ENCODE peak calls at places on chromosomes 6 and 20, in four cellular contexts. A is uterus, C is Peyer's patch, K is ovary. E is an unnamed sample. For H3K4me1, the result is how much of the 10 kb centered on the place peaks cover.

GRCh38 chr6:16392010-16392409 is 153.6 kb downstream of the GMPR start:
- DNase-seq in A (no peak), C (no peak), K (no peak), E (no peak)

GRCh38 chr20:58712823-58713731 is 20.5 kb downstream of the NPEPL1 start:
- DNase-seq in A (peak), C (peak), K (peak), E (no peak)

GRCh38 chr20:21294755-21295154 is 8.4 kb upstream of the XRN2 start:
- DNase-seq in A (no peak), C (no peak), K (no peak), E (no peak)

GRCh38 chr6:37099442-37099841 is 70.5 kb upstream of the PIM1 start:
- DNase-seq in A (no peak), C (no peak), K (no peak), E (no peak)

GRCh38 chr6:11878735-11879134 is 100.1 kb upstream of the ADTRP start:
- DNase-seq in A (no peak), C (no peak), K (no peak), E (no peak)

GRCh38 chr6:84426002-84426705 is 198.7 kb upstream of the CEP162 start:
- DNase-seq in A (no peak), C (no peak), K (no peak), E (no peak)

GRCh38 chr6:31352497-31353368 is 4.2 kb downstream of the HLA-B start:
- DNase-seq in A (no peak), C (no peak), K (no peak), E (no peak)

GRCh38 chr6:14622135-14622534 is 504.6 kb downstream of the CD83 start:
- DNase-seq in A (peak), C (no peak), K (no peak), E (no peak)

GRCh38 chr6:73704260-73704659 is 8.3 kb downstream of the CD109 start:
- DNase-seq in A (no peak), C (no peak), K (no peak), E (no peak)

GRCh38 chr20:24838551-24839530 is 110.2 kb upstream of the CST7 start:
- DNase-seq in A (no peak), C (no peak), K (no peak), E (no peak)

GRCh38 chr6:159249752-159250151 is 80.6 kb downstream of the FNDC1 start:
- DNase-seq in A (no peak), C (no peak), K (no peak), E (no peak)

GRCh38 chr6:122969999-122970398 is 26.0 kb upstream of the CLVS2 start:
- DNase-seq in A (no peak), C (no peak), K (no peak), E (no peak)

DNA sequence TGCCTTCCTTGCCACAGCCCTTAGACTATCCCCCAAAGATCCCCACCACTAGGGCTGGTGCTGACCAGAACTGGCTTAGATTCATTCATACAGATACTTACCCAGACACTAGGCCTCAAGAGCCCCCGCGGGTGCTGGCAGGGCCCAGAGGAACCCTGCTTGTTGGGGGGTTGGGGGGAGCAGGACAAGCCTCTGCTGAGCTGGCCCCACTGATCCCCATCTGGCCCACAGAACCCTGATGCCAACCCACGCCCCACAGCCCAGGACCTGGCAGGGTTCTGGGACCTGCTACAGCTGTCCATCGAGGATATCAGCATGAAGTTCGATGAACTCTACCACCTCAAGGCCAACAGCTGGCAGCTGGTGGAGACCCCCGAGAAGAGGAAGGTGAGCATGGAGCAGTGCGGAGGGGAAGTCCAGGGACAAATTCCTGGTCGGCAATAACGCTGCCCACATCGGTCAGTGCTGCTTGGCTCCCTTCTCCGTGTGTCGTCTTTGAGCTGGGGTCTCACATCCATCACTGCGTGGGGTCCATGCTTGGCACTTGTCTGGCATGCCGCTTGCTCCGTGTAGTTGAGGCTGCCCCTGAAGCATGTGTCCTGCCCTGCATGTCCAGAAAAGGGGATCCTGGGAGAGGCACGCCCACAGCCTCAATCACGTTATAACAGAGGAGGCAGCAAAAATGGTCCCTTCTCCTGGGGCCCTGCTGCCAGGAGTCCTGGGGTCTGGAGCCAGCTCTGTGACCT is 15.5 kb upstream of the MYL9 start:
- DNase-seq in A (no peak), C (no peak), K (no peak), E (no peak)
- H3K27ac ChIP-seq in A (no peak), C (no peak), K (peak), E (no peak)

GRCh38 chr6:169701218-169701952 is 444 bp downstream of the WDR27 start:
- DNase-seq in A (peak), C (peak), K (no peak), E (no peak)
- H3K4me1 ChIP-seq in A (under half), C (under half), K (under half), E (under half)

GRCh38 chr6:136551103-136551502 is 881 bp upstream of the MAP7 start:
- DNase-seq in A (no peak), C (no peak), K (peak), E (no peak)
- H3K4me3 ChIP-seq in A (no peak), C (no peak), K (peak), E (peak)

GRCh38 chr6:113461153-113461897 is 395.8 kb upstream of the MARCKS start:
- DNase-seq in A (no peak), C (no peak), K (no peak), E (no peak)
- H3K27ac ChIP-seq in A (no peak), C (no peak), K (no peak), E (no peak)

E was measured in iPS DF 6.9.